ENCODE peak calls at places on chromosome 12, in five cellular contexts. W is GM12878, U is K562, V is HepG2, G is upper lobe of left lung. A is an unnamed sample.

GRCh38 chr12:121520119-121520518 is 60.7 kb downstream of the KDM2B start:
- ATAC-seq in U (no peak), G (peak; percentile 69), W (no peak), V (no peak), A (no peak)

GRCh38 chr12:12542964-12543363 is 19.7 kb downstream of the DUSP16 start:
- ATAC-seq in U (no peak), W (no peak), V (no peak), G (no peak), A (no peak)

GRCh38 chr12:116694653-116695463 is 43.0 kb downstream of the SPRING1 start:
- ATAC-seq in W (peak; percentile 11), G (no peak), U (no peak), V (no peak), A (no peak)

GRCh38 chr12:108328420-108328819 is 10.7 kb downstream of the CMKLR1 start:
- ATAC-seq in U (no peak), V (no peak), G (no peak), W (no peak), A (no peak)

GRCh38 chr12:49131973-49132461 is 822 bp upstream of the TUBA1B start:
- ATAC-seq in G (no peak), U (no peak), V (no peak), W (no peak), A (no peak)

GRCh38 chr12:23083267-23083666 is 458.3 kb downstream of the ETNK1 start:
- ATAC-seq in W (peak; percentile 54), V (no peak), U (no peak), G (no peak), A (no peak)

GRCh38 chr12:57215668-57216013 is 953 bp upstream of the NXPH4 start:
- ATAC-seq in V (peak; percentile 8), G (no peak), U (no peak), W (peak; percentile 65), A (no peak)

GRCh38 chr12:20629414-20630156 is 65.5 kb upstream of the SLCO1C1 start:
- ATAC-seq in G (no peak), U (no peak), W (no peak), V (peak; percentile 89), A (peak; percentile 57)

GRCh38 chr12:108701779-108702435 is 29.4 kb downstream of the CORO1C start:
- ATAC-seq in U (peak; percentile 76), V (no peak), W (peak; percentile 70), G (peak; percentile 67), A (peak; percentile 44)

GRCh38 chr12:116141110-116141832 is 136.2 kb downstream of the MED13L start:
- ATAC-seq in V (no peak), W (peak; percentile 29), G (no peak), U (peak; percentile 31), A (no peak)

GRCh38 chr12:53427905-53428594 is 4.4 kb downstream of the AMHR2 start:
- ATAC-seq in W (peak; percentile 56), U (no peak), G (no peak), V (no peak), A (no peak)

GRCh38 chr12:105562727-105563072 is 232.2 kb downstream of the C12orf75 start:
- ATAC-seq in U (no peak), W (no peak), G (no peak), V (no peak), A (no peak)

GRCh38 chr12:25269701-25270100 is 19.0 kb upstream of the KRAS start:
- ATAC-seq in U (no peak), W (peak; percentile 84), G (no peak), V (no peak), A (no peak)

GRCh38 chr12:113725557-113725876 is 240.6 kb downstream of the RBM19 start:
- ATAC-seq in V (no peak), W (no peak), G (no peak), U (no peak), A (no peak)

GRCh38 chr12:69007166-69007857 is 74.3 kb upstream of the CPM start:
- ATAC-seq in U (no peak), W (no peak), G (no peak), V (no peak), A (peak; percentile 74)

GRCh38 chr12:92561543-92561899 is 141.3 kb upstream of the PLEKHG7 start:
- ATAC-seq in W (peak; percentile 13), U (peak; percentile 33), G (no peak), V (no peak), A (peak; percentile 62)

GRCh38 chr12:10553148-10553547 is 47.5 kb downstream of the EIF2S3B start:
- ATAC-seq in V (no peak), W (no peak), U (no peak), G (no peak), A (no peak)

GRCh38 chr12:24062642-24063245 is 113.3 kb upstream of the SOX5 start:
- ATAC-seq in V (no peak), G (no peak), U (no peak), W (no peak), A (no peak)

GRCh38 chr12:109357032-109357431 is 9.3 kb downstream of the MYO1H start:
- ATAC-seq in U (no peak), G (no peak), V (no peak), W (no peak), A (no peak)

GRCh38 chr12:57755454-57756372 is 810 bp downstream of the MARCHF9 start:
- ATAC-seq in V (peak; percentile 50), G (no peak), U (no peak), W (no peak), A (no peak)

GRCh38 chr12:1803736-1804135 is 16.6 kb upstream of the LRTM2 start:
- ATAC-seq in V (no peak), U (no peak), W (no peak), G (no peak), A (no peak)

GRCh38 chr12:76074701-76075336 is 9.7 kb downstream of the NAP1L1 start:
- ATAC-seq in U (peak; percentile 80), V (no peak), W (peak; percentile 44), G (no peak), A (no peak)

GRCh38 chr12:1350055-1350933 is 244.1 kb downstream of the FBXL14 start:
- ATAC-seq in G (peak; percentile 69), U (no peak), W (no peak), V (no peak), A (peak; percentile 19)

GRCh38 chr12:28140404-28140803 is 49.9 kb upstream of the CCDC91 start:
- ATAC-seq in V (no peak), W (no peak), U (no peak), G (no peak), A (no peak)

GRCh38 chr12:28132398-28132797 is 57.9 kb upstream of the CCDC91 start:
- ATAC-seq in V (no peak), G (no peak), U (no peak), W (no peak), A (no peak)

GRCh38 chr12:28137414-28137813 is 52.8 kb upstream of the CCDC91 start:
- ATAC-seq in G (no peak), W (no peak), V (no peak), U (no peak), A (no peak)

GRCh38 chr12:28130625-28131598 is 59.3 kb upstream of the CCDC91 start:
- ATAC-seq in G (no peak), U (peak; percentile 95), V (no peak), W (peak; percentile 20), A (peak; percentile 55)

DNA sequence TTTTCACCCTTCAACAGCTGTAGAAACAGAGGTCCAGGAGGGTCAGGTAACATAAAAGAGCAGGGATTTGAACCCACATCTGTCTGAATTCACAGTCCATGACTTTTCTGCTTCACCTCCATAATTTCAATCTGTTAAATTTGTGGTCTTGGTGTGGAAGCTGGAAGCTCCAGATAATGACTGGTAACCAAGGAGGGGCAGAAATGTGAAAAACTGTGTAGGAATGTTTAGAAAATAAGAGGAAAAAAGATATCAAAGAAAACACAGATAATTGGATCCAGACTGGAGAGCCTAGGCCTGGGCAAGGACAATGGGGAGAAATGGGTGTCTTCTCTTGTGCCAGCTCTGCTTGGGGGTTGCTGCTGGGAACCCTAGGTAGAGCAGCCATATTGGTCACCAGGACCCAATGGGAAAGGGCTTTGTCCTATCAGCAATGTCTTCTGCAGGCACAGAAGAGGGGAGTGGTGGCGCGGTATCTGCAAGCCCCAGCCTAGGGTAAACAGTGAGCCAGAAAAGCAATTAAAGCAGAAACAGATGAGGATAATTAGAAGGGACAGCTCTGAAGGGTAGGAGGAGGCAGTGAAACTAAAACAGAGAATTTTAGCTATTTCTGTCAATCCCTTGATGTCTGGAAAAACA is 54.3 kb upstream of the CCDC91 start:
- ATAC-seq in U (peak; percentile 92), V (no peak), G (no peak), W (no peak), A (no peak)
- TF ChIP-seq POLR2AphosphoS5 in U (peak; percentile 93), V (no peak), G (no peak), W (no peak), A (no peak)

GRCh38 chr12:64682572-64683277 is 72.4 kb downstream of the RASSF3 start:
- ATAC-seq in G (no peak), V (no peak), W (no peak), U (no peak), A (peak; percentile 82)
- TF ChIP-seq EP300 in G (no peak), V (no peak), W (no peak), U (no peak), A (peak; percentile 72)

DNA sequence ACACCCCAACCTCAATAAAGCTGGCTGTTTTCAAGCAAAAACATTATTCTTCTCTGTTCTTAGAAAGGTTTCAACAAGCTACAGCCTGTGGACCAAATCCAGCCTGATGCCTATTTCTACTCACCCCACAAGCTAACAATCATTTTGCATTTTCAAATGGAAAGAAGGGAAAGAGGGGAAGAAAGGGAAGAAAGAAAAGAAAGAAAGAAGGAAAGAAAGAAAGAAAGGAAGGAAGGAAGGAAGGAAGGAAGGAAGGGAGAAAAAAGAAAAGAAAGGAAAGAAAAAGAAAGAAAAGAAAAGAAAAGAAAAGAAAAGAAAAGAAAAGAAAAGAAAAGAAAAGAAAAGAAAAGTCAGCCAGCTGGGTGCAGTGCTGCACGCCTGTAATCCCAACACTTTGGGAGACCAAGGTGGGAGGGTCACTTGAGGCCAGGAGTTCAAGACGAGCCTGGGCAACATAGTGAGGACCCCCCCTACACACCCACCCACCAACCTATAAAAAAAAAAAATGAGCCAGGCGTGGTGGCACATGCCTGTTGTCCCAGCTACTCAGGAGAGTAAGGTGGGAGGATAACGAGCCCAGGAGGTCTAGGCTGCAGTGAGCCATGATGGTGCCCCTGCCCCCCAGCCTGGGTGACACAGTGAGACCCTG is 26.3 kb downstream of the SCARB1 start:
- ATAC-seq in U (no peak), G (no peak), V (no peak), W (no peak), A (no peak)
- H3K27ac ChIP-seq in U (no peak overlapping the region), G (no peak overlapping the region), V (peak overlapping the region; percentile 75), W (no peak overlapping the region), A (no peak overlapping the region)

GRCh38 chr12:86261142-86261541 is 5.0 kb upstream of the MGAT4C start:
- ATAC-seq in G (no peak), W (no peak), U (no peak), V (no peak), A (no peak)

GRCh38 chr12:86254399-86255107 is 1.6 kb downstream of the MGAT4C start:
- ATAC-seq in W (no peak), G (no peak), V (no peak), U (no peak), A (no peak)

GRCh38 chr12:86260183-86260582 is 4.0 kb upstream of the MGAT4C start:
- ATAC-seq in U (no peak), W (no peak), V (no peak), G (no peak), A (no peak)

GRCh38 chr12:86256169-86256568 is at the start of gene MGAT4C:
- ATAC-seq in V (no peak), U (no peak), W (no peak), G (no peak), A (no peak)

DNA sequence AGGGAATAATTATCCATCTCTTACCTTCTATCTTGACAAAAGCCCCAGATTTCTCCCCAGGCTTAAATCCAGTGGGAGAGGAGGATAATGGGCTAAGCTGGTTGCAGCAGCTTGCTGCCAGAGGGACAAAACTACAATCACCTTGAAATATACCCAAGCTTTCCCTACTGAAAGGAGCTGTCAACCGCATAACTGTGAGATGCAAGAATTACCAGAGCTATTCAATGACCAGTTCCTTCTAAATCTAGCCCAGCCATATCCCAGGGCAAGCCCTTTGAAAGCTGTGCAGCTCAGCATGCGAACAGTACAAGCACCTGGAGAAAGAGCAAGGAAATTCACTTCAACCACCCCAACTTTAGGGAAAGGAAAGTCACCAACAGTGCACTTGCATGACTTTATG is 982 bp upstream of the MGAT4C start:
- ATAC-seq in W (no peak), V (no peak), U (no peak), G (no peak), A (no peak)
- TF ChIP-seq POLR2AphosphoS5 in W (no peak), V (no peak), U (no peak), G (no peak), A (no peak)